ENCODE peak calls at places on chromosomes 12 and 14, in eight cellular contexts. K, S, F, B, D, N, G and R are unnamed samples.
A peak's percentile ranks its signal among the peaks of the same experiment; 100 is the strongest.

GRCh38 chr14:89425931-89426330 is 8.9 kb upstream of the FOXN3 start:
- DNase-seq in K (no peak), S (no peak), F (no peak), B (peak; percentile 43), D (peak; percentile 97), N (no peak), G (no peak), R (peak; percentile 97)

GRCh38 chr12:79964100-79964627 is 29.3 kb upstream of the PPP1R12A start:
- DNase-seq in K (no peak), S (no peak), F (no peak), B (no peak), D (no peak), N (no peak), G (no peak), R (no peak)

GRCh38 chr14:99234982-99235491 is 37.0 kb downstream of the BCL11B start:
- DNase-seq in K (no peak), S (peak; percentile 52), F (peak; percentile 76), B (no peak), D (no peak), N (peak; percentile 60), G (no peak), R (no peak)

GRCh38 chr12:26746315-26746714 is 86.7 kb downstream of the ITPR2 start:
- DNase-seq in K (no peak), S (no peak), F (no peak), B (no peak), D (peak; percentile 82), N (no peak), G (no peak), R (peak; percentile 82)

GRCh38 chr12:104498211-104498801 is 41.6 kb downstream of the CHST11 start:
- DNase-seq in K (no peak), S (no peak), F (no peak), B (no peak), D (no peak), N (no peak), G (no peak), R (no peak)

GRCh38 chr12:122891661-122892525 is 4.0 kb downstream of the VPS37B start:
- DNase-seq in K (no peak), S (no peak), F (no peak), B (no peak), D (peak; percentile 44), N (peak; percentile 85), G (no peak), R (peak; percentile 79)

GRCh38 chr14:34324363-34324795 is 137.7 kb downstream of the SPTSSA start:
- DNase-seq in K (no peak), S (no peak), F (peak; percentile 48), B (no peak), D (peak; percentile 31), N (peak; percentile 67), G (peak; percentile 57), R (no peak)

GRCh38 chr12:32217354-32218310 is 111.0 kb downstream of the BICD1 start:
- DNase-seq in K (no peak), S (no peak), F (no peak), B (no peak), D (peak; percentile 75), N (no peak), G (peak; percentile 12), R (peak; percentile 86)

GRCh38 chr12:28415755-28416154 is 225.5 kb downstream of the CCDC91 start:
- DNase-seq in K (no peak), S (no peak), F (no peak), B (no peak), D (peak; percentile 40), N (no peak), G (no peak), R (peak; percentile 71)

GRCh38 chr12:29073631-29074239 is 75.3 kb upstream of the FAR2 start:
- DNase-seq in K (no peak), S (no peak), F (no peak), B (no peak), D (peak; percentile 55), N (peak; percentile 66), G (peak; percentile 47), R (peak; percentile 22)

GRCh38 chr14:76710093-76711010 is 50.9 kb upstream of the VASH1 start:
- DNase-seq in K (no peak), S (no peak), F (peak; percentile 31), B (no peak), D (peak; percentile 19), N (peak; percentile 73), G (peak; percentile 66), R (peak; percentile 25)

GRCh38 chr12:74412607-74413230 is 124.9 kb upstream of the ATXN7L3B start:
- DNase-seq in K (no peak), S (no peak), F (no peak), B (peak; percentile 10), D (no peak), N (peak; percentile 24), G (peak; percentile 26), R (peak; percentile 13)

GRCh38 chr12:69527506-69528272 is 57.5 kb downstream of the FRS2 start:
- DNase-seq in K (no peak), S (no peak), F (no peak), B (no peak), D (peak; percentile 60), N (no peak), G (no peak), R (peak; percentile 70)

GRCh38 chr14:69616408-69616773 is 5.0 kb downstream of the SUSD6 start:
- DNase-seq in K (no peak), S (no peak), F (no peak), B (no peak), D (no peak), N (no peak), G (no peak), R (no peak)

GRCh38 chr14:68663385-68664076 is 129.3 kb downstream of the ZFP36L1 start:
- DNase-seq in K (no peak), S (no peak), F (no peak), B (peak; percentile 75), D (peak; percentile 69), N (no peak), G (no peak), R (peak; percentile 91)

GRCh38 chr12:8156845-8157244 is at the start of gene ZNF705A:
- DNase-seq in K (no peak), S (no peak), F (no peak), B (no peak), D (peak; percentile 21), N (no peak), G (no peak), R (peak; percentile 71)

GRCh38 chr12:51591020-51591901 is at the start of gene SCN8A:
- DNase-seq in K (no peak), S (peak; percentile 48), F (peak; percentile 90), B (peak; percentile 56), D (no peak), N (peak; percentile 86), G (peak; percentile 72), R (peak; percentile 45)

GRCh38 chr12:115349711-115350110 is 665.7 kb upstream of the TBX3 start:
- DNase-seq in K (no peak), S (no peak), F (no peak), B (no peak), D (no peak), N (no peak), G (no peak), R (no peak)

GRCh38 chr12:13571035-13571434 is 374.5 kb downstream of the EMP1 start:
- DNase-seq in K (no peak), S (no peak), F (no peak), B (no peak), D (no peak), N (no peak), G (no peak), R (no peak)

GRCh38 chr14:88043523-88043922 is 38.6 kb downstream of the GPR65 start:
- DNase-seq in K (no peak), S (no peak), F (no peak), B (no peak), D (no peak), N (no peak), G (no peak), R (no peak)

GRCh38 chr14:32542507-32542906 is 213.4 kb downstream of the AKAP6 start:
- DNase-seq in K (no peak), S (no peak), F (no peak), B (no peak), D (no peak), N (no peak), G (no peak), R (no peak)

GRCh38 chr12:2733493-2734252 is 61.1 kb upstream of the FKBP4 start:
- DNase-seq in K (no peak), S (no peak), F (no peak), B (no peak), D (no peak), N (no peak), G (no peak), R (no peak)
- TF ChIP-seq CTCF in K (no peak), S (no peak), F (no peak), B (no peak), D (no peak), N (no peak), G (no peak), R (peak; percentile 14)

GRCh38 chr14:100694579-100695422 is 31.9 kb upstream of the DLK1 start:
- DNase-seq in K (no peak), S (no peak), F (no peak), B (no peak), D (no peak), N (no peak), G (no peak), R (no peak)
- TF ChIP-seq CTCF in K (no peak), S (no peak), F (no peak), B (no peak), D (no peak), N (no peak), G (no peak), R (no peak)

GRCh38 chr14:54700717-54701116 is 133.8 kb downstream of the SAMD4A start:
- DNase-seq in K (no peak), S (no peak), F (no peak), B (no peak), D (no peak), N (no peak), G (no peak), R (no peak)

GRCh38 chr14:54697806-54698205 is 130.9 kb downstream of the SAMD4A start:
- DNase-seq in K (no peak), S (no peak), F (no peak), B (no peak), D (no peak), N (no peak), G (no peak), R (no peak)

GRCh38 chr14:54698501-54698900 is 131.6 kb downstream of the SAMD4A start:
- DNase-seq in K (no peak), S (no peak), F (no peak), B (no peak), D (no peak), N (peak; percentile 27), G (no peak), R (no peak)

GRCh38 chr14:54699087-54699530 is 132.2 kb downstream of the SAMD4A start:
- DNase-seq in K (peak; percentile 43), S (no peak), F (no peak), B (no peak), D (no peak), N (peak; percentile 90), G (no peak), R (no peak)

DNA sequence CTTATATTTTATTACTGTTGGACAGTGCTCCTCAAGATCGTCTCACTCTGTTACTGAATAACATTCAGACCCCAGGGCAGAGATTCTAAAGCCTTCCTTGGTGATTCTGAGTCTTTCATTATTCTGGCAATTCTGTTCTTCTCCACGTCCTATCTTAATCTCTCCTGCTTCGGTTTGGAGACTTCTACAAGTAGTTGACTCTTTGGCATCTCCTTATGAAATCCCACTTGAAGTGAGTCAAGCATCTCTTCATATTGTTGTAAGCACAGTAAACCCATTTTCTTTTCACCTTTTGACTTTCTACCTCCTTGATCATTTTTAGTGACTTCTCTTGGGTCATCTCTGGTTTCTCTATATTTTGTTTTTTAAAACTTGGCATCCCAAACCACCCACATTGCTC is 132.8 kb downstream of the SAMD4A start:
- DNase-seq in K (no peak), S (no peak), F (no peak), B (no peak), D (no peak), N (no peak), G (no peak), R (no peak)
- TF ChIP-seq CTCF in K (no peak), S (no peak), F (no peak), B (no peak), D (no peak), N (no peak), G (no peak), R (no peak)

GRCh38 chr12:6370994-6371754 is 4.2 kb downstream of the SCNN1A start:
- DNase-seq in K (no peak), S (no peak), F (peak; percentile 73), B (no peak), D (peak; percentile 42), N (no peak), G (no peak), R (peak; percentile 81)
- TF ChIP-seq CTCF in K (peak; percentile 32), S (no peak), F (no peak), B (no peak), D (peak; percentile 62), N (peak; percentile 23), G (no peak), R (peak; percentile 64)